ENCODE peak calls at places on chromosomes 1 and 21, in eight cellular contexts. One of them, this sample, is unnamed.

GRCh38 chr1:209733409-209734192 is 22.3 kb upstream of the TRAF3IP3 start:
- DNase-seq in NCI-H2029 treated with DMSO at 0.1 percent for 48 hours: no peak
- DNase-seq in K562: no peak
- DNase-seq in NCI-H1694: no peak
- DNase-seq in kidney epithelial cell: no peak
- DNase-seq in activated T-helper 1 cell treated with anti-CD3 and anti-CD28 coated beads, Interleukin-12 subunit alpha, Interleukin-12 subunit beta, Interleukin-2, Interleukin-4 antibody, amounts not matched to agents 30 ng/mL and 10 ng/mL and 1 ng/mL, durations not matched to agents 14 hours and 24 hours and 36 hours: no peak
- DNase-seq in left cardiac atrium: no peak
- DNase-seq in activated gamma-delta T cell treated with Interleukin-2 at 50 U/mL for 16 hours: no peak
- DNase-seq in this sample: no peak

GRCh38 chr1:160971618-160972056 is 17.0 kb upstream of the ITLN2 start:
- DNase-seq in kidney epithelial cell: no peak
- DNase-seq in activated gamma-delta T cell treated with Interleukin-2 at 50 U/mL for 16 hours: no peak
- DNase-seq in NCI-H1694: no peak
- DNase-seq in activated T-helper 1 cell treated with anti-CD3 and anti-CD28 coated beads, Interleukin-12 subunit alpha, Interleukin-12 subunit beta, Interleukin-2, Interleukin-4 antibody, amounts not matched to agents 30 ng/mL and 10 ng/mL and 1 ng/mL, durations not matched to agents 14 hours and 24 hours and 36 hours: no peak
- DNase-seq in left cardiac atrium: no peak
- DNase-seq in NCI-H2029 treated with DMSO at 0.1 percent for 48 hours: no peak
- DNase-seq in K562: no peak
- DNase-seq in this sample: no peak

GRCh38 chr1:181551249-181551648 is 67.9 kb downstream of the CACNA1E start:
- DNase-seq in activated gamma-delta T cell treated with Interleukin-2 at 50 U/mL for 16 hours: no peak
- DNase-seq in NCI-H1694: no peak
- DNase-seq in NCI-H2029 treated with DMSO at 0.1 percent for 48 hours: no peak
- DNase-seq in K562: no peak
- DNase-seq in kidney epithelial cell: no peak
- DNase-seq in left cardiac atrium: no peak
- DNase-seq in activated T-helper 1 cell treated with anti-CD3 and anti-CD28 coated beads, Interleukin-12 subunit alpha, Interleukin-12 subunit beta, Interleukin-2, Interleukin-4 antibody, amounts not matched to agents 30 ng/mL and 10 ng/mL and 1 ng/mL, durations not matched to agents 14 hours and 24 hours and 36 hours: no peak
- DNase-seq in this sample: no peak

GRCh38 chr1:224045556-224045955 is 68.4 kb upstream of the FBXO28 start:
- DNase-seq in activated gamma-delta T cell treated with Interleukin-2 at 50 U/mL for 16 hours: no peak
- DNase-seq in activated T-helper 1 cell treated with anti-CD3 and anti-CD28 coated beads, Interleukin-12 subunit alpha, Interleukin-12 subunit beta, Interleukin-2, Interleukin-4 antibody, amounts not matched to agents 30 ng/mL and 10 ng/mL and 1 ng/mL, durations not matched to agents 14 hours and 24 hours and 36 hours: no peak
- DNase-seq in NCI-H2029 treated with DMSO at 0.1 percent for 48 hours: no peak
- DNase-seq in K562: no peak
- DNase-seq in left cardiac atrium: no peak
- DNase-seq in NCI-H1694: no peak
- DNase-seq in kidney epithelial cell: no peak
- DNase-seq in this sample: no peak

GRCh38 chr1:239426821-239427495 is 40.6 kb downstream of the CHRM3 start:
- DNase-seq in activated gamma-delta T cell treated with Interleukin-2 at 50 U/mL for 16 hours: no peak
- DNase-seq in activated T-helper 1 cell treated with anti-CD3 and anti-CD28 coated beads, Interleukin-12 subunit alpha, Interleukin-12 subunit beta, Interleukin-2, Interleukin-4 antibody, amounts not matched to agents 30 ng/mL and 10 ng/mL and 1 ng/mL, durations not matched to agents 14 hours and 24 hours and 36 hours: no peak
- DNase-seq in left cardiac atrium: no peak
- DNase-seq in NCI-H1694: no peak
- DNase-seq in kidney epithelial cell: no peak
- DNase-seq in NCI-H2029 treated with DMSO at 0.1 percent for 48 hours: no peak
- DNase-seq in K562: no peak
- DNase-seq in this sample: no peak

GRCh38 chr1:92029241-92029922 is 403 bp upstream of the EPHX4 start:
- DNase-seq in NCI-H2029 treated with DMSO at 0.1 percent for 48 hours: no peak
- DNase-seq in activated T-helper 1 cell treated with anti-CD3 and anti-CD28 coated beads, Interleukin-12 subunit alpha, Interleukin-12 subunit beta, Interleukin-2, Interleukin-4 antibody, amounts not matched to agents 30 ng/mL and 10 ng/mL and 1 ng/mL, durations not matched to agents 14 hours and 24 hours and 36 hours: no peak
- DNase-seq in activated gamma-delta T cell treated with Interleukin-2 at 50 U/mL for 16 hours: no peak
- DNase-seq in kidney epithelial cell: no peak
- DNase-seq in NCI-H1694: no peak
- DNase-seq in left cardiac atrium: no peak
- DNase-seq in K562: no peak
- DNase-seq in this sample: no peak

GRCh38 chr1:167121375-167122120 is 27.7 kb downstream of the STYXL2 start:
- DNase-seq in activated T-helper 1 cell treated with anti-CD3 and anti-CD28 coated beads, Interleukin-12 subunit alpha, Interleukin-12 subunit beta, Interleukin-2, Interleukin-4 antibody, amounts not matched to agents 30 ng/mL and 10 ng/mL and 1 ng/mL, durations not matched to agents 14 hours and 24 hours and 36 hours: peak
- DNase-seq in kidney epithelial cell: no peak
- DNase-seq in NCI-H1694: no peak
- DNase-seq in K562: no peak
- DNase-seq in activated gamma-delta T cell treated with Interleukin-2 at 50 U/mL for 16 hours: peak
- DNase-seq in left cardiac atrium: peak
- DNase-seq in NCI-H2029 treated with DMSO at 0.1 percent for 48 hours: no peak
- DNase-seq in this sample: no peak

GRCh38 chr1:25694591-25695007 is 78.0 kb downstream of the MAN1C1 start:
- DNase-seq in kidney epithelial cell: no peak
- DNase-seq in NCI-H1694: no peak
- DNase-seq in NCI-H2029 treated with DMSO at 0.1 percent for 48 hours: no peak
- DNase-seq in left cardiac atrium: no peak
- DNase-seq in activated T-helper 1 cell treated with anti-CD3 and anti-CD28 coated beads, Interleukin-12 subunit alpha, Interleukin-12 subunit beta, Interleukin-2, Interleukin-4 antibody, amounts not matched to agents 30 ng/mL and 10 ng/mL and 1 ng/mL, durations not matched to agents 14 hours and 24 hours and 36 hours: no peak
- DNase-seq in activated gamma-delta T cell treated with Interleukin-2 at 50 U/mL for 16 hours: no peak
- DNase-seq in K562: no peak
- DNase-seq in this sample: no peak

GRCh38 chr1:41238311-41239094 is 3.6 kb downstream of the SCMH1 start:
- DNase-seq in NCI-H1694: no peak
- DNase-seq in K562: peak
- DNase-seq in activated gamma-delta T cell treated with Interleukin-2 at 50 U/mL for 16 hours: no peak
- DNase-seq in left cardiac atrium: no peak
- DNase-seq in kidney epithelial cell: no peak
- DNase-seq in NCI-H2029 treated with DMSO at 0.1 percent for 48 hours: peak
- DNase-seq in activated T-helper 1 cell treated with anti-CD3 and anti-CD28 coated beads, Interleukin-12 subunit alpha, Interleukin-12 subunit beta, Interleukin-2, Interleukin-4 antibody, amounts not matched to agents 30 ng/mL and 10 ng/mL and 1 ng/mL, durations not matched to agents 14 hours and 24 hours and 36 hours: no peak
- DNase-seq in this sample: no peak

GRCh38 chr1:162215902-162216301 is 146.4 kb downstream of the NOS1AP start:
- DNase-seq in left cardiac atrium: no peak
- DNase-seq in NCI-H2029 treated with DMSO at 0.1 percent for 48 hours: no peak
- DNase-seq in activated T-helper 1 cell treated with anti-CD3 and anti-CD28 coated beads, Interleukin-12 subunit alpha, Interleukin-12 subunit beta, Interleukin-2, Interleukin-4 antibody, amounts not matched to agents 30 ng/mL and 10 ng/mL and 1 ng/mL, durations not matched to agents 14 hours and 24 hours and 36 hours: no peak
- DNase-seq in kidney epithelial cell: no peak
- DNase-seq in NCI-H1694: no peak
- DNase-seq in activated gamma-delta T cell treated with Interleukin-2 at 50 U/mL for 16 hours: no peak
- DNase-seq in K562: no peak
- DNase-seq in this sample: no peak

GRCh38 chr1:59390307-59390706 is 93.4 kb downstream of the FGGY start:
- DNase-seq in NCI-H2029 treated with DMSO at 0.1 percent for 48 hours: no peak
- DNase-seq in K562: no peak
- DNase-seq in NCI-H1694: no peak
- DNase-seq in kidney epithelial cell: no peak
- DNase-seq in left cardiac atrium: no peak
- DNase-seq in activated T-helper 1 cell treated with anti-CD3 and anti-CD28 coated beads, Interleukin-12 subunit alpha, Interleukin-12 subunit beta, Interleukin-2, Interleukin-4 antibody, amounts not matched to agents 30 ng/mL and 10 ng/mL and 1 ng/mL, durations not matched to agents 14 hours and 24 hours and 36 hours: no peak
- DNase-seq in activated gamma-delta T cell treated with Interleukin-2 at 50 U/mL for 16 hours: no peak
- DNase-seq in this sample: no peak

GRCh38 chr1:150194381-150195031 is 41.4 kb downstream of the ANP32E start:
- DNase-seq in activated T-helper 1 cell treated with anti-CD3 and anti-CD28 coated beads, Interleukin-12 subunit alpha, Interleukin-12 subunit beta, Interleukin-2, Interleukin-4 antibody, amounts not matched to agents 30 ng/mL and 10 ng/mL and 1 ng/mL, durations not matched to agents 14 hours and 24 hours and 36 hours: no peak
- DNase-seq in activated gamma-delta T cell treated with Interleukin-2 at 50 U/mL for 16 hours: no peak
- DNase-seq in K562: no peak
- DNase-seq in kidney epithelial cell: no peak
- DNase-seq in NCI-H2029 treated with DMSO at 0.1 percent for 48 hours: no peak
- DNase-seq in NCI-H1694: no peak
- DNase-seq in left cardiac atrium: no peak
- DNase-seq in this sample: no peak

GRCh38 chr1:92404661-92405060 is 82.1 kb downstream of the GFI1 start:
- DNase-seq in NCI-H2029 treated with DMSO at 0.1 percent for 48 hours: no peak
- DNase-seq in K562: no peak
- DNase-seq in activated gamma-delta T cell treated with Interleukin-2 at 50 U/mL for 16 hours: no peak
- DNase-seq in NCI-H1694: no peak
- DNase-seq in kidney epithelial cell: peak
- DNase-seq in left cardiac atrium: no peak
- DNase-seq in activated T-helper 1 cell treated with anti-CD3 and anti-CD28 coated beads, Interleukin-12 subunit alpha, Interleukin-12 subunit beta, Interleukin-2, Interleukin-4 antibody, amounts not matched to agents 30 ng/mL and 10 ng/mL and 1 ng/mL, durations not matched to agents 14 hours and 24 hours and 36 hours: no peak
- DNase-seq in this sample: no peak

GRCh38 chr1:93614550-93615200 is 67.0 kb downstream of the BCAR3 start:
- DNase-seq in K562: no peak
- DNase-seq in activated T-helper 1 cell treated with anti-CD3 and anti-CD28 coated beads, Interleukin-12 subunit alpha, Interleukin-12 subunit beta, Interleukin-2, Interleukin-4 antibody, amounts not matched to agents 30 ng/mL and 10 ng/mL and 1 ng/mL, durations not matched to agents 14 hours and 24 hours and 36 hours: no peak
- DNase-seq in NCI-H2029 treated with DMSO at 0.1 percent for 48 hours: peak
- DNase-seq in activated gamma-delta T cell treated with Interleukin-2 at 50 U/mL for 16 hours: no peak
- DNase-seq in NCI-H1694: peak
- DNase-seq in left cardiac atrium: no peak
- DNase-seq in kidney epithelial cell: no peak
- DNase-seq in this sample: no peak

GRCh38 chr1:34166191-34167090 is 1.4 kb upstream of the CSMD2 start:
- DNase-seq in K562: no peak
- DNase-seq in NCI-H2029 treated with DMSO at 0.1 percent for 48 hours: no peak
- DNase-seq in kidney epithelial cell: no peak
- DNase-seq in NCI-H1694: no peak
- DNase-seq in activated gamma-delta T cell treated with Interleukin-2 at 50 U/mL for 16 hours: no peak
- DNase-seq in left cardiac atrium: peak
- DNase-seq in activated T-helper 1 cell treated with anti-CD3 and anti-CD28 coated beads, Interleukin-12 subunit alpha, Interleukin-12 subunit beta, Interleukin-2, Interleukin-4 antibody, amounts not matched to agents 30 ng/mL and 10 ng/mL and 1 ng/mL, durations not matched to agents 14 hours and 24 hours and 36 hours: no peak
- DNase-seq in this sample: no peak

GRCh38 chr1:182069028-182069466 is 7.5 kb upstream of the ZNF648 start:
- DNase-seq in NCI-H2029 treated with DMSO at 0.1 percent for 48 hours: no peak
- DNase-seq in NCI-H1694: peak
- DNase-seq in activated gamma-delta T cell treated with Interleukin-2 at 50 U/mL for 16 hours: no peak
- DNase-seq in kidney epithelial cell: no peak
- DNase-seq in activated T-helper 1 cell treated with anti-CD3 and anti-CD28 coated beads, Interleukin-12 subunit alpha, Interleukin-12 subunit beta, Interleukin-2, Interleukin-4 antibody, amounts not matched to agents 30 ng/mL and 10 ng/mL and 1 ng/mL, durations not matched to agents 14 hours and 24 hours and 36 hours: no peak
- DNase-seq in left cardiac atrium: peak
- DNase-seq in K562: peak
- DNase-seq in this sample: no peak

GRCh38 chr1:54273092-54273836 is 73.3 kb downstream of the MRPL37 start:
- DNase-seq in K562: peak
- DNase-seq in NCI-H1694: peak
- DNase-seq in left cardiac atrium: peak
- DNase-seq in activated T-helper 1 cell treated with anti-CD3 and anti-CD28 coated beads, Interleukin-12 subunit alpha, Interleukin-12 subunit beta, Interleukin-2, Interleukin-4 antibody, amounts not matched to agents 30 ng/mL and 10 ng/mL and 1 ng/mL, durations not matched to agents 14 hours and 24 hours and 36 hours: no peak
- DNase-seq in NCI-H2029 treated with DMSO at 0.1 percent for 48 hours: no peak
- DNase-seq in kidney epithelial cell: peak
- DNase-seq in activated gamma-delta T cell treated with Interleukin-2 at 50 U/mL for 16 hours: no peak
- DNase-seq in this sample: no peak

GRCh38 chr1:185463011-185463410 is 146.0 kb upstream of the IVNS1ABP start:
- DNase-seq in K562: no peak
- DNase-seq in left cardiac atrium: no peak
- DNase-seq in NCI-H2029 treated with DMSO at 0.1 percent for 48 hours: no peak
- DNase-seq in activated T-helper 1 cell treated with anti-CD3 and anti-CD28 coated beads, Interleukin-12 subunit alpha, Interleukin-12 subunit beta, Interleukin-2, Interleukin-4 antibody, amounts not matched to agents 30 ng/mL and 10 ng/mL and 1 ng/mL, durations not matched to agents 14 hours and 24 hours and 36 hours: no peak
- DNase-seq in kidney epithelial cell: peak
- DNase-seq in NCI-H1694: no peak
- DNase-seq in activated gamma-delta T cell treated with Interleukin-2 at 50 U/mL for 16 hours: no peak
- DNase-seq in this sample: no peak

GRCh38 chr1:205247130-205247921 is 19.6 kb downstream of the TMCC2 start:
- DNase-seq in NCI-H1694: no peak
- DNase-seq in K562: no peak
- DNase-seq in activated gamma-delta T cell treated with Interleukin-2 at 50 U/mL for 16 hours: no peak
- DNase-seq in kidney epithelial cell: no peak
- DNase-seq in NCI-H2029 treated with DMSO at 0.1 percent for 48 hours: no peak
- DNase-seq in left cardiac atrium: no peak
- DNase-seq in activated T-helper 1 cell treated with anti-CD3 and anti-CD28 coated beads, Interleukin-12 subunit alpha, Interleukin-12 subunit beta, Interleukin-2, Interleukin-4 antibody, amounts not matched to agents 30 ng/mL and 10 ng/mL and 1 ng/mL, durations not matched to agents 14 hours and 24 hours and 36 hours: no peak
- DNase-seq in this sample: no peak

GRCh38 chr1:107875689-107876088 is 89.3 kb downstream of the VAV3 start:
- DNase-seq in left cardiac atrium: no peak
- DNase-seq in activated T-helper 1 cell treated with anti-CD3 and anti-CD28 coated beads, Interleukin-12 subunit alpha, Interleukin-12 subunit beta, Interleukin-2, Interleukin-4 antibody, amounts not matched to agents 30 ng/mL and 10 ng/mL and 1 ng/mL, durations not matched to agents 14 hours and 24 hours and 36 hours: no peak
- DNase-seq in NCI-H1694: no peak
- DNase-seq in kidney epithelial cell: no peak
- DNase-seq in NCI-H2029 treated with DMSO at 0.1 percent for 48 hours: no peak
- DNase-seq in activated gamma-delta T cell treated with Interleukin-2 at 50 U/mL for 16 hours: no peak
- DNase-seq in K562: no peak
- DNase-seq in this sample: no peak

GRCh38 chr1:21318714-21319159 is 28.5 kb upstream of the ECE1 start:
- DNase-seq in activated gamma-delta T cell treated with Interleukin-2 at 50 U/mL for 16 hours: no peak
- DNase-seq in activated T-helper 1 cell treated with anti-CD3 and anti-CD28 coated beads, Interleukin-12 subunit alpha, Interleukin-12 subunit beta, Interleukin-2, Interleukin-4 antibody, amounts not matched to agents 30 ng/mL and 10 ng/mL and 1 ng/mL, durations not matched to agents 14 hours and 24 hours and 36 hours: no peak
- DNase-seq in K562: no peak
- DNase-seq in NCI-H2029 treated with DMSO at 0.1 percent for 48 hours: no peak
- DNase-seq in kidney epithelial cell: no peak
- DNase-seq in left cardiac atrium: peak
- DNase-seq in NCI-H1694: no peak
- DNase-seq in this sample: no peak

GRCh38 chr1:186175588-186175987 is 199.5 kb downstream of the TPR start:
- DNase-seq in left cardiac atrium: no peak
- DNase-seq in NCI-H1694: no peak
- DNase-seq in NCI-H2029 treated with DMSO at 0.1 percent for 48 hours: no peak
- DNase-seq in K562: no peak
- DNase-seq in kidney epithelial cell: no peak
- DNase-seq in activated gamma-delta T cell treated with Interleukin-2 at 50 U/mL for 16 hours: no peak
- DNase-seq in activated T-helper 1 cell treated with anti-CD3 and anti-CD28 coated beads, Interleukin-12 subunit alpha, Interleukin-12 subunit beta, Interleukin-2, Interleukin-4 antibody, amounts not matched to agents 30 ng/mL and 10 ng/mL and 1 ng/mL, durations not matched to agents 14 hours and 24 hours and 36 hours: no peak
- DNase-seq in this sample: no peak

GRCh38 chr1:81654657-81655056 is 146.1 kb upstream of the ADGRL2 start:
- DNase-seq in activated gamma-delta T cell treated with Interleukin-2 at 50 U/mL for 16 hours: no peak
- DNase-seq in activated T-helper 1 cell treated with anti-CD3 and anti-CD28 coated beads, Interleukin-12 subunit alpha, Interleukin-12 subunit beta, Interleukin-2, Interleukin-4 antibody, amounts not matched to agents 30 ng/mL and 10 ng/mL and 1 ng/mL, durations not matched to agents 14 hours and 24 hours and 36 hours: no peak
- DNase-seq in NCI-H1694: no peak
- DNase-seq in kidney epithelial cell: no peak
- DNase-seq in NCI-H2029 treated with DMSO at 0.1 percent for 48 hours: no peak
- DNase-seq in K562: no peak
- DNase-seq in left cardiac atrium: no peak
- DNase-seq in this sample: no peak

GRCh38 chr1:19322481-19322880 is 10.4 kb downstream of the SLC66A1 start:
- DNase-seq in activated gamma-delta T cell treated with Interleukin-2 at 50 U/mL for 16 hours: no peak
- DNase-seq in kidney epithelial cell: no peak
- DNase-seq in NCI-H2029 treated with DMSO at 0.1 percent for 48 hours: no peak
- DNase-seq in NCI-H1694: no peak
- DNase-seq in left cardiac atrium: no peak
- DNase-seq in K562: no peak
- DNase-seq in activated T-helper 1 cell treated with anti-CD3 and anti-CD28 coated beads, Interleukin-12 subunit alpha, Interleukin-12 subunit beta, Interleukin-2, Interleukin-4 antibody, amounts not matched to agents 30 ng/mL and 10 ng/mL and 1 ng/mL, durations not matched to agents 14 hours and 24 hours and 36 hours: no peak
- DNase-seq in this sample: no peak

GRCh38 chr1:37691497-37692077 is 729 bp upstream of the CDCA8 start:
- DNase-seq in NCI-H1694: no peak
- DNase-seq in kidney epithelial cell: no peak
- DNase-seq in K562: peak
- DNase-seq in activated T-helper 1 cell treated with anti-CD3 and anti-CD28 coated beads, Interleukin-12 subunit alpha, Interleukin-12 subunit beta, Interleukin-2, Interleukin-4 antibody, amounts not matched to agents 30 ng/mL and 10 ng/mL and 1 ng/mL, durations not matched to agents 14 hours and 24 hours and 36 hours: no peak
- DNase-seq in activated gamma-delta T cell treated with Interleukin-2 at 50 U/mL for 16 hours: peak
- DNase-seq in left cardiac atrium: peak
- DNase-seq in NCI-H2029 treated with DMSO at 0.1 percent for 48 hours: peak
- DNase-seq in this sample: no peak

GRCh38 chr1:11337536-11338350 is 64.7 kb downstream of the UBIAD1 start:
- DNase-seq in left cardiac atrium: peak
- DNase-seq in K562: peak
- DNase-seq in kidney epithelial cell: no peak
- DNase-seq in NCI-H1694: peak
- DNase-seq in activated T-helper 1 cell treated with anti-CD3 and anti-CD28 coated beads, Interleukin-12 subunit alpha, Interleukin-12 subunit beta, Interleukin-2, Interleukin-4 antibody, amounts not matched to agents 30 ng/mL and 10 ng/mL and 1 ng/mL, durations not matched to agents 14 hours and 24 hours and 36 hours: peak
- DNase-seq in activated gamma-delta T cell treated with Interleukin-2 at 50 U/mL for 16 hours: peak
- DNase-seq in NCI-H2029 treated with DMSO at 0.1 percent for 48 hours: no peak
- DNase-seq in this sample: peak

GRCh38 chr21:45142469-45142868 is 68.1 kb downstream of the ADARB1 start:
- DNase-seq in left cardiac atrium: peak
- DNase-seq in activated T-helper 1 cell treated with anti-CD3 and anti-CD28 coated beads, Interleukin-12 subunit alpha, Interleukin-12 subunit beta, Interleukin-2, Interleukin-4 antibody, amounts not matched to agents 30 ng/mL and 10 ng/mL and 1 ng/mL, durations not matched to agents 14 hours and 24 hours and 36 hours: no peak
- DNase-seq in NCI-H1694: no peak
- DNase-seq in kidney epithelial cell: no peak
- DNase-seq in NCI-H2029 treated with DMSO at 0.1 percent for 48 hours: no peak
- DNase-seq in K562: no peak
- DNase-seq in activated gamma-delta T cell treated with Interleukin-2 at 50 U/mL for 16 hours: no peak
- DNase-seq in this sample: no peak

GRCh38 chr1:89598450-89599331 is 34.2 kb upstream of the LRRC8C start:
- DNase-seq in NCI-H2029 treated with DMSO at 0.1 percent for 48 hours: peak
- DNase-seq in K562: peak
- DNase-seq in activated gamma-delta T cell treated with Interleukin-2 at 50 U/mL for 16 hours: no peak
- DNase-seq in activated T-helper 1 cell treated with anti-CD3 and anti-CD28 coated beads, Interleukin-12 subunit alpha, Interleukin-12 subunit beta, Interleukin-2, Interleukin-4 antibody, amounts not matched to agents 30 ng/mL and 10 ng/mL and 1 ng/mL, durations not matched to agents 14 hours and 24 hours and 36 hours: no peak
- DNase-seq in NCI-H1694: peak
- DNase-seq in left cardiac atrium: no peak
- DNase-seq in kidney epithelial cell: no peak
- DNase-seq in this sample: peak

GRCh38 chr1:201383647-201384405 is 6.3 kb upstream of the TNNT2 start:
- DNase-seq in left cardiac atrium: no peak
- DNase-seq in NCI-H1694: peak
- DNase-seq in NCI-H2029 treated with DMSO at 0.1 percent for 48 hours: peak
- DNase-seq in kidney epithelial cell: peak
- DNase-seq in activated gamma-delta T cell treated with Interleukin-2 at 50 U/mL for 16 hours: no peak
- DNase-seq in K562: no peak
- DNase-seq in activated T-helper 1 cell treated with anti-CD3 and anti-CD28 coated beads, Interleukin-12 subunit alpha, Interleukin-12 subunit beta, Interleukin-2, Interleukin-4 antibody, amounts not matched to agents 30 ng/mL and 10 ng/mL and 1 ng/mL, durations not matched to agents 14 hours and 24 hours and 36 hours: no peak
- DNase-seq in this sample: no peak

GRCh38 chr1:220124542-220124941 is 30.6 kb downstream of the IARS2 start:
- DNase-seq in NCI-H2029 treated with DMSO at 0.1 percent for 48 hours: no peak
- DNase-seq in activated T-helper 1 cell treated with anti-CD3 and anti-CD28 coated beads, Interleukin-12 subunit alpha, Interleukin-12 subunit beta, Interleukin-2, Interleukin-4 antibody, amounts not matched to agents 30 ng/mL and 10 ng/mL and 1 ng/mL, durations not matched to agents 14 hours and 24 hours and 36 hours: no peak
- DNase-seq in left cardiac atrium: no peak
- DNase-seq in K562: no peak
- DNase-seq in kidney epithelial cell: no peak
- DNase-seq in activated gamma-delta T cell treated with Interleukin-2 at 50 U/mL for 16 hours: no peak
- DNase-seq in NCI-H1694: no peak
- DNase-seq in this sample: no peak

GRCh38 chr1:39900662-39901485 is 843 bp downstream of the MYCL start:
- DNase-seq in K562: peak
- DNase-seq in activated gamma-delta T cell treated with Interleukin-2 at 50 U/mL for 16 hours: no peak
- DNase-seq in NCI-H2029 treated with DMSO at 0.1 percent for 48 hours: peak
- DNase-seq in left cardiac atrium: peak
- DNase-seq in activated T-helper 1 cell treated with anti-CD3 and anti-CD28 coated beads, Interleukin-12 subunit alpha, Interleukin-12 subunit beta, Interleukin-2, Interleukin-4 antibody, amounts not matched to agents 30 ng/mL and 10 ng/mL and 1 ng/mL, durations not matched to agents 14 hours and 24 hours and 36 hours: peak
- DNase-seq in kidney epithelial cell: no peak
- DNase-seq in NCI-H1694: peak
- DNase-seq in this sample: no peak

GRCh38 chr1:67760030-67760821 is 73.0 kb downstream of the GNG12 start:
- DNase-seq in K562: peak
- DNase-seq in left cardiac atrium: peak
- DNase-seq in kidney epithelial cell: peak
- DNase-seq in NCI-H1694: peak
- DNase-seq in activated gamma-delta T cell treated with Interleukin-2 at 50 U/mL for 16 hours: peak
- DNase-seq in activated T-helper 1 cell treated with anti-CD3 and anti-CD28 coated beads, Interleukin-12 subunit alpha, Interleukin-12 subunit beta, Interleukin-2, Interleukin-4 antibody, amounts not matched to agents 30 ng/mL and 10 ng/mL and 1 ng/mL, durations not matched to agents 14 hours and 24 hours and 36 hours: peak
- DNase-seq in NCI-H2029 treated with DMSO at 0.1 percent for 48 hours: peak
- DNase-seq in this sample: peak

GRCh38 chr1:43703836-43704235 is 3.5 kb upstream of the ST3GAL3 start:
- DNase-seq in left cardiac atrium: no peak
- DNase-seq in activated gamma-delta T cell treated with Interleukin-2 at 50 U/mL for 16 hours: no peak
- DNase-seq in NCI-H1694: no peak
- DNase-seq in activated T-helper 1 cell treated with anti-CD3 and anti-CD28 coated beads, Interleukin-12 subunit alpha, Interleukin-12 subunit beta, Interleukin-2, Interleukin-4 antibody, amounts not matched to agents 30 ng/mL and 10 ng/mL and 1 ng/mL, durations not matched to agents 14 hours and 24 hours and 36 hours: no peak
- DNase-seq in kidney epithelial cell: no peak
- DNase-seq in K562: no peak
- DNase-seq in NCI-H2029 treated with DMSO at 0.1 percent for 48 hours: no peak
- DNase-seq in this sample: no peak

GRCh38 chr1:60133848-60134247 is 60.3 kb upstream of the C1orf87 start:
- DNase-seq in K562: no peak
- DNase-seq in kidney epithelial cell: peak
- DNase-seq in NCI-H1694: no peak
- DNase-seq in activated T-helper 1 cell treated with anti-CD3 and anti-CD28 coated beads, Interleukin-12 subunit alpha, Interleukin-12 subunit beta, Interleukin-2, Interleukin-4 antibody, amounts not matched to agents 30 ng/mL and 10 ng/mL and 1 ng/mL, durations not matched to agents 14 hours and 24 hours and 36 hours: no peak
- DNase-seq in left cardiac atrium: no peak
- DNase-seq in activated gamma-delta T cell treated with Interleukin-2 at 50 U/mL for 16 hours: no peak
- DNase-seq in NCI-H2029 treated with DMSO at 0.1 percent for 48 hours: no peak
- DNase-seq in this sample: no peak

This sample was measured in KG1.